ENCODE peak calls at places on chromosomes 2 and 18, in seven cellular contexts. O, F, Y, Q, S, N and K are unnamed samples. For H3K4me1, the result is how much of the 10 kb centered on the place peaks cover.

GRCh38 chr2:143745060-143745459 is 615.8 kb downstream of the ARHGAP15 start:
- DNase-seq in O (no peak), F (no peak), Y (no peak), Q (no peak), S (no peak), N (no peak), K (no peak)

GRCh38 chr2:121826036-121826435 is 70.6 kb downstream of the TSN start:
- DNase-seq in O (no peak), F (no peak), Y (no peak), Q (no peak), S (no peak), N (no peak), K (no peak)

GRCh38 chr2:72113847-72114692 is 33.6 kb downstream of the CYP26B1 start:
- DNase-seq in O (no peak), F (no peak), Y (peak), Q (no peak), S (no peak), N (no peak), K (no peak)

GRCh38 chr2:85793584-85793983 is 39.8 kb downstream of the ATOH8 start:
- DNase-seq in O (no peak), F (no peak), Y (no peak), Q (no peak), S (no peak), N (no peak), K (no peak)

GRCh38 chr2:101188683-101189405 is 37.7 kb upstream of the TBC1D8 start:
- DNase-seq in O (no peak), F (no peak), Y (no peak), Q (peak), S (peak), N (no peak), K (peak)

GRCh38 chr2:121136323-121136722 is 148.7 kb downstream of the TFCP2L1 start:
- DNase-seq in O (no peak), F (no peak), Y (no peak), Q (no peak), S (no peak), N (no peak), K (no peak)

GRCh38 chr2:220043155-220043992 is 415.9 kb downstream of the SLC4A3 start:
- DNase-seq in O (no peak), F (no peak), Y (no peak), Q (no peak), S (peak), N (no peak), K (no peak)

GRCh38 chr2:40844353-40845277 is 392.7 kb upstream of the SLC8A1 start:
- DNase-seq in O (no peak), F (no peak), Y (no peak), Q (no peak), S (peak), N (no peak), K (no peak)

GRCh38 chr2:120441744-120442471 is 96.0 kb downstream of the INHBB start:
- DNase-seq in O (no peak), F (no peak), Y (peak), Q (peak), S (no peak), N (no peak), K (no peak)

GRCh38 chr18:65606551-65607130 is 144.2 kb upstream of the CDH7 start:
- DNase-seq in O (no peak), F (no peak), Y (no peak), Q (no peak), S (no peak), N (no peak), K (no peak)

GRCh38 chr2:76447294-76447693 is 736.6 kb upstream of the GCFC2 start:
- DNase-seq in O (no peak), F (no peak), Y (no peak), Q (no peak), S (no peak), N (no peak), K (no peak)

GRCh38 chr2:28413896-28414290 is 21.2 kb downstream of the FOSL2 start:
- DNase-seq in O (no peak), F (no peak), Y (no peak), Q (no peak), S (no peak), N (no peak), K (no peak)

DNA sequence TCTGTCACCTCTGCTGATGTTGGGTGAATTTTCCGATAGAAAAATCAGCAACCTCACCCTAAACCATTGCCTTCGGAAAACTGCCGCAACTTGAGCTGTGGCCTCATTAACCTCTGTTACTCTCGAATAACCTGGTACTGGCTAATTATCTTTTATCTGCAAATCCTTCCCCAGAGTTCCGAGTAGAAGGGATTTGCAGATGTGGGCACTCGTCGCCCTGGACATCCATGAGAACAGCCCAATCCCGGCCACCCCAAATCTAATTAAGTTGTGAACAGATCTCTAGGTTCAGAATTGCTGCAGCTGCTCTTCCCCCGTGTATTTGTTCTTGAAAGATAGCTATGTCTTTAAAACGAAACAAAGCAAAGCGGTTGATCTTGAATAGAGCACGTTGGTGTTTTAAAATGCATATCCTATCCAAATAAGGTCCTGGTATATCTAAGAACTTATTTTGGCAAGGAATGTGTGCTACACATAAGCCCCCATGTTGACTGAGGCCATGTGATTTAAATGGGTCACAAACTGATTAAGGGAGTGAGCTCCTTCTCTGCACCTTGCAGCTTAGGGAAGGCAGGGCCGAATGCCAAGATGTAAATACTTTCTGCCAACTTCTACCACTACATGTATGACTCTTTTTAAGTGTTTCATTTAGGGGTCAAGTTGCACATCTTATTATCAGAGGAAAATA is 88.2 kb downstream of the MTCL1 start:
- DNase-seq in O (no peak), F (no peak), Y (no peak), Q (no peak), S (no peak), N (no peak), K (no peak)
- H3K4me1 ChIP-seq in O (under half), F (under half), Y (under half), Q (under half), S (under half), N (under half), K (half or more)

DNA sequence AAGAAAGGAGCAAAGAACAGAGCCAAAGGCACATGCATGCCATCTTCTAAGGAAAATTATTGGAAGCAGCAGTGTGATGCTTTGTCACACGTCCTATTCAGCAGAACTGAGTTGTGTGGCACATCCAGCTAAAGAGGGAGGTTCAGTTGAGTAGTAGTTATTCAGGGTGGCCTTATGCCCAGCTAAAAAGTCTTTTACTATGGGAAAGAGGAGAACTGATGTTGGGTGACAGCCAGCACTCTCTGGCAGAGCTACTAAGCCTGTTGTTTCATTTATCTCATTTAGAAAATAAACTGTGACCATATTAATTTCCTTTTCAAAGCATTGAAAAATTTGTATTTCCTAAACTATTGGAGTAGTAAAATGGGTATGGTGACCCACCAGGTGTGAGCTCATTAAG is 18.5 kb downstream of the ITGA6 start:
- DNase-seq in O (no peak), F (no peak), Y (no peak), Q (no peak), S (no peak), N (no peak), K (no peak)
- H3K4me1 ChIP-seq in O (under half), F (half or more), Y (under half), Q (half or more), S (under half), N (under half), K (under half)

DNA sequence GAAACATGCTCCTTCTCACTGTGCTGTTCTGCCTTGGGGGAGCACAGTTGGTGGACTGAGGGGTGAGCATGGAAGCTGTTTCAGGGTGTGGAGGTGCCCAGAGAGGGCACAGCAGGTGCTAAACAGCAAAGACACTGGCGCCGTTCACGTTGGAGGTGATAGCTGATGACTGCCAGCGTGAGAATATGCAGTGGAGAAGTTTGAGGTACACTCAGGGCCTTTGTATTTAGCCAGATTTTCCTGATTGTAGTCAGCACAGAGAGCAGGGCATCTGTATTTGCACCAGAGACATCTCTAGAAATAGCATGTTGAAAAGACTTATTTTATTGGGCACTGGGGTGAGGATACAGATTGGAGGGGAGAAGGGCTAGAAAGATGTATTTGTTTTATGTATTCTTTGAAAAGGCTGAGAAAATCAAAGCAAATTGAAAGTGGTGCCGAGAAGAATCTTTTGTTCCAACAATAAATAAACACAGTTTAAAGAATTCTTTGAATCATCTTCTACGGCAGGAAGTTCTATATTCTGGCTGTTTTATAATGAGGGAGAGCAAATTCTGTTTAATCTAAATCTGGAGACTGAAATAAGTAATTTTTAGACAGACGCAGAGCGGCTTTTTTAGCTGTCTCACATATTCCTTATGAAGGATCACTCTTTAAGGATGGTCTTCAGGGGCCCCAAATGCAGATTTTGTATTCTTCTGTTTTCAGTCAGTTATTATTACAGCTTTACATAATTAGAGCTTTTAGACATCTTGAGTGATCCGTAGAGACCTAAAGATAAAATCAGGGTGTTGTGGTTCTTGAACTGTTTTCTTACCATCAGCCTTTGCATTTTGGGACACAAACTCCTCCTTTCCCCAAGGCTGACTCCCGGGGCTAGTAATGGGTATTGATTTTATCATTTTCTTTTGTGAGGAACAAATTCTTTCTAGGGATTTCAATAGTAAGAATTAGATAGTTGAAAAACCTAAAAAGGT is 7.1 kb downstream of the ZNF532 start:
- DNase-seq in O (no peak), F (no peak), Y (peak), Q (no peak), S (no peak), N (no peak), K (no peak)
- H3K4me1 ChIP-seq in O (under half), F (under half), Y (under half), Q (under half), S (under half), N (under half), K (under half)

DNA sequence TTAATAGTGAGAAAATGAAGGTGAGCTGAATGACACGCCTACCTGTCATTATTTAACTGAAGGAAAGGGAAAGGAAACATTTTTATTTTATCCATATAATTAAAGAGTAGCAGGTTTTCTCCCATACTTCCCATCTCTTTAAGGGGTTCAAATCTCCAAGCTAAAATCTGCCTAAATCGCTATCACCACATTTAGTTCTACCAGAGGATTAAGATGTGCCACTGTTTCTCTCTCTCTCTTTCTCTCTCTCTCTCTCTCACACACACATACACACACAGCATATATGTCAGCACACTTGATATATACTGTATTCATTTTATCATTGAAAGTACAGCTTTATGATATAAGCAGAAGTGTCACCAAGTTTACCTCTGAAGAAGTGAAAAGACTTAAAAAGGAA is 3.2 kb downstream of the WIPF1 start:
- DNase-seq in O (no peak), F (no peak), Y (no peak), Q (no peak), S (no peak), N (peak), K (no peak)
- H3K4me1 ChIP-seq in O (under half), F (half or more), Y (half or more), Q (under half), S (under half), N (under half), K (half or more)

DNA sequence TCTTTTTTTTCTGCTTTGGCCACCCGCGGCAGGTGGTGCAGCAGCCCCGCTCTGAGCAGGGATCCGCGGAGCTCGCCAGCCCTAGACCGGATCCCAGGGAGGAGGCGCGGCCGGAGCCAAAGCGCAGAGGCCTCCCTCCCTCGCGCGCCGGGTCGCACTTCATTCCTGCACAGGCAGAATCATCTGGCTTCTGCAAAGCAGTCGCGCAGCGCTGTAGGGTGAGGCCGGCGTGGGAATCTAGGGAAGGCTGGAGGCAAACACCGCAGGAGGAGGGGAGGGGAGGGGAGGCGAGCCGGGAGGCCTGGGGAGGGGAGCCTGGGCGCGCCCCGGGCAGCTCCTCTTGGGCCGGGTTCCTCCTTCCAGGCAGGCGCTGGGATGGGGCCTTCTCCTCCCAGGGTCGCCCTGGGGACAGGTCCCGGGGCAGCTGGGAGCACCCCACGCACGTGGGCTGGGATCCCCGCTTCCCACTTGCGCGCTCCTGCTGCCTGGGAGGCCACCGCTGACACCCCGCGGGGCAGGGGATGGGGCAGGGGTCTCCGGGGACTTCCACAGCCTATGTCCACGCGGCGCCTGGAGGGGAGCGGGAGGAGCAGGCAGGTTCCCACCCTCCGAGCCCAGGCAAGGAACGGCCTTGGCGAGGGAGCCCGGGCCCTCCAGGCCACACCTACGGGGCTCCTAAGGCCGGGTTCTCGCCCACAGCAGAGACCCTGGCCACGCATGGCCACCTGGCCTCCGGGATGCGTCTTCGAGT is 45.0 kb downstream of the MBP start:
- DNase-seq in O (peak), F (no peak), Y (peak), Q (peak), S (peak), N (no peak), K (no peak)
- H3K4me1 ChIP-seq in O (under half), F (half or more), Y (under half), Q (under half), S (under half), N (under half), K (under half)